ENCODE peak calls at places on chromosomes 6 and 20, in ten cellular contexts. One of them, this sample, is unnamed.

GRCh38 chr6:34657307-34657978 is 39.1 kb downstream of the ILRUN start:
- DNase-seq in K562: peak
- DNase-seq in transverse colon: peak
- DNase-seq in spleen: no peak
- DNase-seq in endothelial cell of umbilical vein: peak
- DNase-seq in A549: peak
- DNase-seq in IMR-90: peak
- DNase-seq in suprapubic skin: no peak
- DNase-seq in esophagus squamous epithelium: no peak
- DNase-seq in H1: no peak
- DNase-seq in this sample: no peak

GRCh38 chr20:6698056-6698455 is 69.4 kb upstream of the BMP2 start:
- DNase-seq in K562: no peak
- DNase-seq in transverse colon: no peak
- DNase-seq in spleen: no peak
- DNase-seq in endothelial cell of umbilical vein: no peak
- DNase-seq in A549: no peak
- DNase-seq in IMR-90: no peak
- DNase-seq in suprapubic skin: no peak
- DNase-seq in esophagus squamous epithelium: no peak
- DNase-seq in H1: peak
- DNase-seq in this sample: no peak

GRCh38 chr6:815348-815738 is 122.4 kb upstream of the EXOC2 start:
- DNase-seq in K562: peak
- DNase-seq in transverse colon: no peak
- DNase-seq in spleen: no peak
- DNase-seq in endothelial cell of umbilical vein: no peak
- DNase-seq in A549: no peak
- DNase-seq in IMR-90: no peak
- DNase-seq in suprapubic skin: no peak
- DNase-seq in esophagus squamous epithelium: no peak
- DNase-seq in H1: no peak
- DNase-seq in this sample: no peak

GRCh38 chr6:71533939-71534379 is 245.3 kb downstream of the OGFRL1 start:
- DNase-seq in K562: peak
- DNase-seq in transverse colon: no peak
- DNase-seq in spleen: no peak
- DNase-seq in endothelial cell of umbilical vein: peak
- DNase-seq in A549: peak
- DNase-seq in IMR-90: peak
- DNase-seq in suprapubic skin: no peak
- DNase-seq in esophagus squamous epithelium: no peak
- DNase-seq in H1: no peak
- DNase-seq in this sample: no peak

GRCh38 chr6:115551510-115551909 is 509.2 kb downstream of the FRK start:
- DNase-seq in K562: no peak
- DNase-seq in transverse colon: no peak
- DNase-seq in spleen: no peak
- DNase-seq in endothelial cell of umbilical vein: no peak
- DNase-seq in A549: no peak
- DNase-seq in IMR-90: no peak
- DNase-seq in suprapubic skin: no peak
- DNase-seq in esophagus squamous epithelium: no peak
- DNase-seq in H1: no peak
- DNase-seq in this sample: no peak

GRCh38 chr20:6866741-6867140 is 99.3 kb downstream of the BMP2 start:
- DNase-seq in K562: no peak
- DNase-seq in transverse colon: no peak
- DNase-seq in spleen: no peak
- DNase-seq in endothelial cell of umbilical vein: no peak
- DNase-seq in A549: no peak
- DNase-seq in IMR-90: no peak
- DNase-seq in suprapubic skin: no peak
- DNase-seq in esophagus squamous epithelium: no peak
- DNase-seq in H1: no peak
- DNase-seq in this sample: no peak

GRCh38 chr6:42448391-42448790 is 3.3 kb downstream of the TRERF1 start:
- DNase-seq in K562: no peak
- DNase-seq in transverse colon: no peak
- DNase-seq in spleen: no peak
- DNase-seq in endothelial cell of umbilical vein: no peak
- DNase-seq in A549: no peak
- DNase-seq in IMR-90: no peak
- DNase-seq in suprapubic skin: no peak
- DNase-seq in esophagus squamous epithelium: no peak
- DNase-seq in H1: no peak
- DNase-seq in this sample: no peak

GRCh38 chr6:138815797-138816528 is 20.1 kb downstream of the ECT2L start:
- DNase-seq in K562: peak
- DNase-seq in transverse colon: no peak
- DNase-seq in spleen: no peak
- DNase-seq in endothelial cell of umbilical vein: peak
- DNase-seq in A549: peak
- DNase-seq in IMR-90: peak
- DNase-seq in suprapubic skin: no peak
- DNase-seq in esophagus squamous epithelium: no peak
- DNase-seq in H1: no peak
- DNase-seq in this sample: peak

GRCh38 chr6:40352527-40353170 is 234.5 kb downstream of the LRFN2 start:
- DNase-seq in K562: no peak
- DNase-seq in transverse colon: no peak
- DNase-seq in spleen: no peak
- DNase-seq in endothelial cell of umbilical vein: no peak
- DNase-seq in A549: no peak
- DNase-seq in IMR-90: no peak
- DNase-seq in suprapubic skin: no peak
- DNase-seq in esophagus squamous epithelium: no peak
- DNase-seq in H1: no peak
- DNase-seq in this sample: no peak

GRCh38 chr6:48985025-48985424 is 478.0 kb downstream of the MMUT start:
- DNase-seq in K562: no peak
- DNase-seq in transverse colon: no peak
- DNase-seq in spleen: no peak
- DNase-seq in endothelial cell of umbilical vein: no peak
- DNase-seq in A549: no peak
- DNase-seq in IMR-90: peak
- DNase-seq in suprapubic skin: no peak
- DNase-seq in esophagus squamous epithelium: no peak
- DNase-seq in H1: no peak
- DNase-seq in this sample: no peak

GRCh38 chr6:38651121-38651784 is 11.5 kb upstream of the BTBD9 start:
- DNase-seq in K562: no peak
- DNase-seq in transverse colon: no peak
- DNase-seq in spleen: no peak
- DNase-seq in endothelial cell of umbilical vein: no peak
- DNase-seq in A549: no peak
- DNase-seq in IMR-90: peak
- DNase-seq in suprapubic skin: no peak
- DNase-seq in esophagus squamous epithelium: no peak
- DNase-seq in H1: no peak
- DNase-seq in this sample: no peak

GRCh38 chr6:3965071-3965718 is 113.7 kb downstream of the FAM217A start:
- DNase-seq in K562: no peak
- DNase-seq in transverse colon: no peak
- DNase-seq in spleen: no peak
- DNase-seq in endothelial cell of umbilical vein: peak
- DNase-seq in A549: no peak
- DNase-seq in IMR-90: no peak
- DNase-seq in suprapubic skin: no peak
- DNase-seq in esophagus squamous epithelium: no peak
- DNase-seq in H1: no peak
- DNase-seq in this sample: no peak

DNA sequence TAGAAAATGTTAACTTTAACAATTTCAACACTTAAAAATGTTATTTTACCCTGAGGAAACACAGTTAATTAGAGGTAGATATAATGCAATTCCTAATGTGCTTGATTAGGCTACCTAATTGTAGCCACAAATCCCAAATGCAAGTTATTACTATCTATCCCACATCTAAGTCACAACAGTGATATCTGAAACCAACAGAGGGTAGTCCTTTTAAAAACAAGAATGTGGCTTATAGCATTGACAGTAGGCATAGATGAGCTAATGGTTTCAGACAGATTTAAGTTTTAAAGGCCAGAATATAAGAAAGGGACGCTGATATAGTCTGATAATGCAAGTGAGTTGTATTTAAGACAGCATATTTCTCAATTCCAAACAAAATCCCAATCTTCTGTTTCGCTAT is 23.0 kb downstream of the PLN start:
- DNase-seq in K562: no peak
- DNase-seq in transverse colon: no peak
- DNase-seq in spleen: no peak
- DNase-seq in endothelial cell of umbilical vein: no peak
- DNase-seq in A549: no peak
- DNase-seq in IMR-90: no peak
- DNase-seq in suprapubic skin: no peak
- DNase-seq in esophagus squamous epithelium: no peak
- DNase-seq in H1: no peak
- DNase-seq in this sample: no peak
- TF ChIP-seq POLR2A in K562: no peak
- TF ChIP-seq POLR2A in transverse colon: no peak
- TF ChIP-seq POLR2A in spleen: no peak
- TF ChIP-seq POLR2A in endothelial cell of umbilical vein: no peak
- TF ChIP-seq POLR2A in A549: no peak
- TF ChIP-seq POLR2A in IMR-90: no peak
- TF ChIP-seq POLR2A in suprapubic skin: no peak
- TF ChIP-seq POLR2A in esophagus squamous epithelium: no peak
- TF ChIP-seq POLR2A in H1: no peak
- TF ChIP-seq POLR2A in this sample: no peak

DNA sequence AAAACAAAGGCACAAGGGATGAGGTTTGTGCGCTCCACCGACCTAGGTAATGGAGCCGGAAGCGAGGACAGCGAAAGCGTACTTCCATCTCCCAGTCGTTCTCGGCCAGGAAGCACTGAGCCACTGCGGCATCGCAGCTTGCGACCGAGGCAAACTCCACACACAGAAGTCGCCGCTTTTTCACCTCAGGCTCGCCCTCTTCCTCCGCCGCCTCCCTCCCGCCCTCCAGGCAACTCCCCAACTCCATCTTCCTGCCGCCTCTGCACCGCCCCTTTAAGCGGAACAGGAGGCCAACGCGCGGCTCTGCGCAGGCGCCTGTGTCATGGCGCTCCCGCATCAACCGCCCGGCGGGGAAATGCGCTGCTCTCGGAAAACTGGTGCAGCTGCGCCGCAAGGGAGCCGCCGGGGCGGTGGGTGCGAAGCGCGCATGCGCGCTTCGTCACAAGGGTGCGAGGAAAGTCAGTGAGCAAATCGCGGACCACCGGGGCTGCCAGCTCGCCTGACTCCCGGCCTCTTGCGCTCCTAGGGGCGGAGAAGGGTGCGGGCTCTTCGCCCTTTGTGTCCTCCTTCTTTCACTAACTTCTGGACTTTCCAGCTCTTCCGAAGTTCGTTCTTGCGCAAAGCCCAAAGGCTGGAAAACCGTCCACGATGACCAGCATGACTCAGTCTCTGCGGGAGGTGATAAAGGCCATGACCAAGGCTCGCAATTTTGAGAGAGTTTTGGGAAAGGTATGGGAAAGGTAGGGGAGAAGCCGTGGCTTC is at the start of the genes ACOT13 and TDP2:
- DNase-seq in K562: peak
- DNase-seq in transverse colon: peak
- DNase-seq in spleen: peak
- DNase-seq in endothelial cell of umbilical vein: peak
- DNase-seq in A549: peak
- DNase-seq in IMR-90: peak
- DNase-seq in suprapubic skin: peak
- DNase-seq in esophagus squamous epithelium: peak
- DNase-seq in H1: peak
- DNase-seq in this sample: peak
- TF ChIP-seq POLR2A in K562: peak
- TF ChIP-seq POLR2A in transverse colon: peak
- TF ChIP-seq POLR2A in spleen: no peak
- TF ChIP-seq POLR2A in endothelial cell of umbilical vein: peak
- TF ChIP-seq POLR2A in A549: peak
- TF ChIP-seq POLR2A in IMR-90: peak
- TF ChIP-seq POLR2A in suprapubic skin: peak
- TF ChIP-seq POLR2A in esophagus squamous epithelium: peak
- TF ChIP-seq POLR2A in H1: peak
- TF ChIP-seq POLR2A in this sample: peak

GRCh38 chr20:23488470-23488869 is 2.4 kb upstream of the CST8 start:
- DNase-seq in K562: no peak
- DNase-seq in transverse colon: no peak
- DNase-seq in spleen: no peak
- DNase-seq in endothelial cell of umbilical vein: no peak
- DNase-seq in A549: no peak
- DNase-seq in IMR-90: no peak
- DNase-seq in suprapubic skin: no peak
- DNase-seq in esophagus squamous epithelium: no peak
- DNase-seq in H1: no peak
- DNase-seq in this sample: no peak
- TF ChIP-seq POLR2A in K562: no peak
- TF ChIP-seq POLR2A in transverse colon: no peak
- TF ChIP-seq POLR2A in spleen: no peak
- TF ChIP-seq POLR2A in endothelial cell of umbilical vein: no peak
- TF ChIP-seq POLR2A in A549: no peak
- TF ChIP-seq POLR2A in IMR-90: no peak
- TF ChIP-seq POLR2A in suprapubic skin: no peak
- TF ChIP-seq POLR2A in esophagus squamous epithelium: no peak
- TF ChIP-seq POLR2A in H1: no peak
- TF ChIP-seq POLR2A in this sample: no peak

DNA sequence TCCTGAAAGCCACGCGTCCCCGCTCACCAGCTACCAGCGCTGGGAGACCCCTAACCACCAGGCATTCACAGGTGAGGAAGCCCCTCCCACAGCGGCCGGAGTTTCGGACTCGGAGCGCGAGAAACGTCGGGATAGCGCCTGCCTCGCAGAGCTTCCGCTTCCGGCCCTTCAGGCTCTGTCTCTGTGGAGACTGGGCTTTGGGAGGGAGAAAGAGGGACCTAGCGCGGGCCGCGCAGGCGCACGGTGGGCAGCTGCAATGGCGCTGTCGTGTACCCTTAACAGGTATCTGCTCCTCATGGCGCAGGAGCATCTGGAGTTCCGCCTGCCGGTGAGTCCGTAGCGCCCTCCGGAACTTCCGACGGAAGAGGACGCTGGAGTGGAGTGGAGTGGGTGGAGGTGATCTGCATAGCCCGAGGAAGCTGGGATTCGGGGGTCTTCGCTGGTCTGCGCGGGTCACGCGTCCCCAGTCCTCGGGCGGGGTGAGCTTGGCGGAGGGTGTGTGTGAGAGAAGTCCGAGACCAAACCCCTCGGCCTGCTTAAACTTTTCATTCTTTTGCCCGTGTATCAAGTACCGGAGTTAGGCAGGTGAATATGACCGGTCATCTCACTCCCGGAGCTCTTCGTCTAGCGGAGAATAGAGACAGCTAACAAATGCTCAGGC is at the start of gene TRMT11:
- DNase-seq in K562: peak
- DNase-seq in transverse colon: peak
- DNase-seq in spleen: peak
- DNase-seq in endothelial cell of umbilical vein: peak
- DNase-seq in A549: peak
- DNase-seq in IMR-90: peak
- DNase-seq in suprapubic skin: peak
- DNase-seq in esophagus squamous epithelium: peak
- DNase-seq in H1: peak
- DNase-seq in this sample: peak
- TF ChIP-seq POLR2A in K562: peak
- TF ChIP-seq POLR2A in transverse colon: peak
- TF ChIP-seq POLR2A in spleen: no peak
- TF ChIP-seq POLR2A in endothelial cell of umbilical vein: peak
- TF ChIP-seq POLR2A in A549: peak
- TF ChIP-seq POLR2A in IMR-90: peak
- TF ChIP-seq POLR2A in suprapubic skin: peak
- TF ChIP-seq POLR2A in esophagus squamous epithelium: peak
- TF ChIP-seq POLR2A in H1: peak
- TF ChIP-seq POLR2A in this sample: peak

GRCh38 chr20:46406200-46406985 is at the start of gene ELMO2:
- DNase-seq in K562: peak
- DNase-seq in transverse colon: peak
- DNase-seq in spleen: peak
- DNase-seq in endothelial cell of umbilical vein: peak
- DNase-seq in A549: peak
- DNase-seq in IMR-90: peak
- DNase-seq in suprapubic skin: peak
- DNase-seq in esophagus squamous epithelium: peak
- DNase-seq in H1: peak
- DNase-seq in this sample: peak
- TF ChIP-seq POLR2A in K562: peak
- TF ChIP-seq POLR2A in transverse colon: peak
- TF ChIP-seq POLR2A in spleen: no peak
- TF ChIP-seq POLR2A in endothelial cell of umbilical vein: no peak
- TF ChIP-seq POLR2A in A549: peak
- TF ChIP-seq POLR2A in IMR-90: no peak
- TF ChIP-seq POLR2A in suprapubic skin: peak
- TF ChIP-seq POLR2A in esophagus squamous epithelium: peak
- TF ChIP-seq POLR2A in H1: peak
- TF ChIP-seq POLR2A in this sample: peak

This sample was measured in H54.